ENCODE peak calls at places on chromosome 2, in nine cellular contexts. H, M, U, Q, N, J, F, X and G are unnamed samples.

GRCh38 chr2:9327873-9328352 is 95.4 kb downstream of the ITGB1BP1 start:
- DNase-seq in H (no peak), M (peak), U (no peak), Q (peak), N (no peak), J (peak), F (no peak), X (no peak), G (no peak)

GRCh38 chr2:217014298-217015116 is 154.6 kb upstream of the TNP1 start:
- DNase-seq in H (no peak), M (no peak), U (no peak), Q (no peak), N (no peak), J (no peak), F (no peak), X (no peak), G (no peak)

GRCh38 chr2:63078852-63079606 is 28.4 kb downstream of the OTX1 start:
- DNase-seq in H (peak), M (no peak), U (peak), Q (no peak), N (peak), J (peak), F (peak), X (no peak), G (no peak)

GRCh38 chr2:5969301-5969700 is 277.1 kb downstream of the SOX11 start:
- DNase-seq in H (no peak), M (no peak), U (no peak), Q (no peak), N (no peak), J (no peak), F (no peak), X (no peak), G (no peak)

GRCh38 chr2:195533771-195534642 is 123.0 kb upstream of the SLC39A10 start:
- DNase-seq in H (peak), M (no peak), U (peak), Q (no peak), N (no peak), J (peak), F (peak), X (peak), G (peak)

GRCh38 chr2:174341995-174342571 is 7.3 kb downstream of the SP9 start:
- DNase-seq in H (no peak), M (no peak), U (no peak), Q (no peak), N (peak), J (no peak), F (no peak), X (no peak), G (no peak)

GRCh38 chr2:217314021-217314460 is 454.2 kb upstream of the TNP1 start:
- DNase-seq in H (no peak), M (peak), U (no peak), Q (peak), N (no peak), J (no peak), F (peak), X (no peak), G (no peak)

GRCh38 chr2:202098336-202098735 is 25.3 kb downstream of the KIAA2012 start:
- DNase-seq in H (no peak), M (no peak), U (no peak), Q (no peak), N (no peak), J (peak), F (no peak), X (no peak), G (no peak)

GRCh38 chr2:233492078-233492477 is 74.5 kb downstream of the USP40 start:
- DNase-seq in H (peak), M (no peak), U (no peak), Q (no peak), N (no peak), J (no peak), F (no peak), X (no peak), G (no peak)

GRCh38 chr2:228600265-228600664 is 418.8 kb upstream of the SPHKAP start:
- DNase-seq in H (peak), M (no peak), U (no peak), Q (no peak), N (no peak), J (peak), F (peak), X (no peak), G (no peak)

GRCh38 chr2:25279091-25279651 is 62.6 kb downstream of the DNMT3A start:
- DNase-seq in H (peak), M (no peak), U (no peak), Q (peak), N (no peak), J (no peak), F (no peak), X (no peak), G (peak)

GRCh38 chr2:127953128-127953718 is 67.5 kb upstream of the AMMECR1L start:
- DNase-seq in H (no peak), M (no peak), U (no peak), Q (no peak), N (no peak), J (peak), F (no peak), X (no peak), G (no peak)

GRCh38 chr2:225431387-225431786 is 31.9 kb downstream of the NYAP2 start:
- DNase-seq in H (no peak), M (no peak), U (no peak), Q (no peak), N (no peak), J (no peak), F (no peak), X (no peak), G (no peak)

GRCh38 chr2:181779288-181779871 is 99.1 kb upstream of the NEUROD1 start:
- DNase-seq in H (no peak), M (no peak), U (no peak), Q (no peak), N (no peak), J (peak), F (peak), X (no peak), G (no peak)